ENCODE peak calls at places on chromosomes 1 and 21, in ten cellular contexts. S, T, U, I, K, L, E, N, W and C are unnamed samples.
A peak's percentile ranks its signal among the peaks of the same experiment; 100 is the strongest.

GRCh38 chr1:53593758-53594380 is 134.7 kb downstream of the DMRTB1 start:
- DNase-seq in S (no peak), T (no peak), U (peak; percentile 27), I (no peak), K (no peak), L (no peak), E (no peak), N (no peak), W (no peak), C (peak; percentile 16)

GRCh38 chr1:12501661-12502060 is 116.3 kb downstream of the DHRS3 start:
- DNase-seq in S (no peak), T (no peak), U (peak; percentile 74), I (no peak), K (no peak), L (no peak), E (no peak), N (no peak), W (no peak), C (peak; percentile 53)

GRCh38 chr1:81224222-81224621 is 576.5 kb upstream of the ADGRL2 start:
- DNase-seq in S (no peak), T (no peak), U (no peak), I (peak; percentile 69), K (no peak), L (no peak), E (no peak), N (no peak), W (no peak), C (no peak)

GRCh38 chr1:54940027-54940426 is 40.4 kb upstream of the TMEM61 start:
- DNase-seq in S (no peak), T (no peak), U (no peak), I (peak; percentile 31), K (no peak), L (no peak), E (no peak), N (no peak), W (no peak), C (peak; percentile 28)

GRCh38 chr1:6519491-6519934 is 28.0 kb upstream of the PLEKHG5 start:
- DNase-seq in S (no peak), T (no peak), U (no peak), I (no peak), K (no peak), L (no peak), E (no peak), N (no peak), W (no peak), C (no peak)

GRCh38 chr1:174818951-174819350 is 180.8 kb upstream of the CACYBP start:
- DNase-seq in S (no peak), T (no peak), U (no peak), I (no peak), K (no peak), L (no peak), E (no peak), N (no peak), W (no peak), C (no peak)

GRCh38 chr1:174931214-174931613 is 68.5 kb upstream of the CACYBP start:
- DNase-seq in S (no peak), T (no peak), U (no peak), I (no peak), K (no peak), L (no peak), E (no peak), N (no peak), W (no peak), C (no peak)

GRCh38 chr1:198530964-198531363 is 9.5 kb downstream of the ATP6V1G3 start:
- DNase-seq in S (no peak), T (no peak), U (no peak), I (no peak), K (no peak), L (no peak), E (no peak), N (no peak), W (no peak), C (no peak)

GRCh38 chr21:26072891-26073615 is 97.5 kb downstream of the APP start:
- DNase-seq in S (no peak), T (no peak), U (peak; percentile 54), I (peak; percentile 24), K (no peak), L (peak; percentile 56), E (no peak), N (no peak), W (no peak), C (peak; percentile 26)

DNA sequence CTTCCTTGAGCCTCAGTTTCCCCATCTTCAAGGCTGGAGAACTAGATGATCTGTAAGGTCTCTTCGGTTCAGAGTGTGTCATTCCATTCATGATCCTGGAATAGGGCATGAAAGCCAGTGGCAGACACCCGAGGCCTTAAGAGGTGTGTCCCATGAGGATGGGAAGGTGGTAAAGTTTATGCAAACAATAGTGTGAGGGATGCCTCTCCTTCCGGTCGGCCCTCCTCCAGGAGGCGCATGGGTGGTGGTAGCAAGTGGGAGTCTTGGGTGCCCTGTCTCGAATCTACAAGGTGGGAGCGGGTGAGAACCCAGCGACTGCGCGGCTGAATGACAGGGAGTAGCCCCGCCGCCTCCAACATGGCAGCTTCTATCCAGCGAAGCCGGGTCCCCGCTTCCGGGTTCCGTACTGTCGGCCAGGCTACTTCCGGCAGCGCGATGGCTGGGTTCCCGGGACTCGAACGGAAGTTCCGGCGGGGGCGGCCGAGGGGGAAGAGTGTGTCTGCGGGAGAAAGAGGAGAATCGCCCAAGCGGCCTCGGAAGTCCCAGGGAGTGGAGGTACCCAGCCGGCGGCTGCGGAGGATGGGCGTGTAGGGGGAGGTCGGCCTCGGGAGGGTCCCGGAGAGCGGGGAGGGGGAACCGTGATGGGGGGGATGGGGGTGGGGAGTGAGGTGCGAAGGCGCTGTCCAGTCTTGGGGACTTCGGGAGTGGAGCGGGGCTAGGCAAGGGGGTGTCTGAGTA is at the start of gene LYPLA2:
- DNase-seq in S (peak; percentile 94), T (no peak), U (peak; percentile 89), I (peak; percentile 93), K (peak; percentile 87), L (no peak), E (peak; percentile 92), N (peak; percentile 99), W (peak; percentile 91), C (peak; percentile 90)
- TF ChIP-seq CTCF in S (no peak), T (no peak), U (no peak), I (no peak), K (no peak), L (no peak), E (no peak), N (no peak), W (no peak), C (no peak)

DNA sequence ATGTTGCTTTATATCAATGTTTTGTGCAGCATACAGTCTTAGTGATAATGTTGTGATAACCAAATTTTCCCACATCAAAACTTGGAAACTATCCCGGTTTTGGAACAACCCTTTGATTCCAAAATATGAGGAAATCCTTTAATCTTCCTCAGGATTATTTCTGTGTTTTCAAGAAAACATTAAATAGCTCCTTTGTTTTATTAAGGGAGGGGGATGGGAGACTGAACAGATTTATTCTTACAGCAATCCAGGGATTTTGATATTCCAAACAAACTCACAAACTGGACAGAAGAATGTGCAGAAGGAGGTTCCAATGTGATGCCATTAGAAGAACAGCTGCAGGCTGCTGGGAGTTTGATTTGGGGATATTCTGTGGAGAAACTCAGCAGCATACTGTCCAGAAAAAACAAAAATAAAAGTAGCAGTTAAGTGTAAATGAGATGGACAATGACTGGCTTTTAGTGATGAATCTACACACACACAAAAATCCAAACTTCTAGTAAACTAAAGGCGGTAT is 248.1 kb downstream of the S1PR1 start:
- DNase-seq in S (no peak), T (no peak), U (peak; percentile 15), I (no peak), K (no peak), L (no peak), E (no peak), N (no peak), W (no peak), C (no peak)
- H3K4me3 ChIP-seq in S (no peak overlapping the region), T (no peak overlapping the region), U (no peak overlapping the region), I (no peak overlapping the region), K (no peak overlapping the region), L (no peak overlapping the region), E (no peak overlapping the region), N (no peak overlapping the region), W (no peak overlapping the region), C (no peak overlapping the region)

DNA sequence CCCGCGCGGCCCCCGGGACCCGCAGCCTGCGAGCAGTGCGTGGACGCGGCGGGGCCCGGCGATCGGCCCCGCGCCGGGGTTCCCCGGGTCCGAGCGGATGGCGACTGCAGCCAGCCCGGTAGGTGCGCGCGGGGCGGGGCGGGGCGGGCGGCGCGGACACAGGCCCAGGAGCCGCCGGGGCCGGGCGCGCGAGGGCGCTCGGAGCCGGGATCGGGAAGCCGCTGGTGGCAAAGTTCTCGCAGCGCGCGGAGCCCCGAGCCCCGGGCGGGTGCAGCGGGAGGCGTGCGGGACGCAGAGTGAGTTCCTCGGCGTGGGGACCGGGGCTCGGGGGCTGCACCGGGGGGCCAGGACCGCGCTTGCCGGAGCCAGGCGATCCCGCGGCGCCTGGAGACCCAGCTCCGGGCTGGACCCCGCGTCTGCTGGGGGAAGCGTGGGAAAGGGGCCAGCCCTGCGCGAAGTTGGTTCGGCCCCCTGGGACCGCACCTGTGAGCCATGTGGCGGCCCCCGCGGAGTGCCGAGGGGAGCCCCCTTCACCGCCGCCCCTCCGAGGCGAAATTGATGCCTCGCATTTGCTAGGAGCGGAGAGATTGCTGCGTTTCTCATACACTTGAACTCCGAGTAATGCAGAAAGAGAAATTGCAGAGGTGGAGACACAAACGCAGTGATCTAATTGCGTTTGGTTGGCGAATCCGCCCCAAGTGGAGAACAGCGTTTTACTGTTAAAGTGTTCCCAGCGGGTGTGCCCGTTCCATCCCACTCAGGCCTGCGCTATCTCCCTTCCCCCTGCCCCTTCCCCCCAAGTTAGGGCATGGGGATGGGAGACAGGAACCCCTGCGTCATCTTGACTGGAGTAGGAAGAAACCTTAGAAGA is 228.9 kb upstream of the TMEM51 start:
- DNase-seq in S (peak; percentile 61), T (no peak), U (peak; percentile 50), I (peak; percentile 56), K (no peak), L (no peak), E (no peak), N (no peak), W (peak; percentile 52), C (peak; percentile 23)
- TF ChIP-seq CTCF in S (no peak), T (peak; percentile 40), U (no peak), I (no peak), K (peak; percentile 24), L (no peak), E (peak; percentile 30), N (no peak), W (no peak), C (no peak)

GRCh38 chr1:96488777-96489176 is 232.8 kb upstream of the PTBP2 start:
- DNase-seq in S (no peak), T (no peak), U (no peak), I (no peak), K (no peak), L (no peak), E (no peak), N (no peak), W (no peak), C (no peak)
- H3K4me3 ChIP-seq in S (no peak overlapping the region), T (no peak overlapping the region), U (no peak overlapping the region), I (no peak overlapping the region), K (no peak overlapping the region), L (no peak overlapping the region), E (no peak overlapping the region), N (no peak overlapping the region), W (no peak overlapping the region), C (no peak overlapping the region)

GRCh38 chr1:10561955-10562354 is 87.2 kb downstream of the PEX14 start:
- DNase-seq in S (no peak), T (no peak), U (no peak), I (no peak), K (no peak), L (no peak), E (no peak), N (no peak), W (no peak), C (peak; percentile 20)
- TF ChIP-seq CTCF in S (no peak), T (no peak), U (no peak), I (peak; percentile 33), K (no peak), L (peak; percentile 24), E (no peak), N (no peak), W (no peak), C (peak; percentile 35)